ENCODE peak calls at places on chromosomes 4 and X, in seven cellular contexts. One of them, this sample, is unnamed.

GRCh38 chr4:78297075-78297815 is 240.1 kb downstream of the FRAS1 start:
- DNase-seq in uterus: no peak
- DNase-seq in lung: no peak
- DNase-seq in Peyer's patch: no peak
- DNase-seq in upper lobe of right lung: no peak
- DNase-seq in HFF-Myc: no peak
- DNase-seq in fibroblast of pulmonary artery: peak; percentile 20
- DNase-seq in this sample: peak; percentile 20

GRCh38 chr4:11765849-11766453 is 337.3 kb upstream of the HS3ST1 start:
- DNase-seq in uterus: no peak
- DNase-seq in lung: no peak
- DNase-seq in Peyer's patch: no peak
- DNase-seq in upper lobe of right lung: no peak
- DNase-seq in HFF-Myc: peak; percentile 9
- DNase-seq in fibroblast of pulmonary artery: peak; percentile 70
- DNase-seq in this sample: peak; percentile 51

GRCh38 chr4:16532240-16532990 is 306.1 kb upstream of the TAPT1 start:
- DNase-seq in uterus: peak; percentile 65
- DNase-seq in lung: peak; percentile 33
- DNase-seq in Peyer's patch: no peak
- DNase-seq in upper lobe of right lung: no peak
- DNase-seq in HFF-Myc: peak; percentile 45
- DNase-seq in fibroblast of pulmonary artery: peak; percentile 94
- DNase-seq in this sample: peak; percentile 66

GRCh38 chrX:70478521-70478920 is 33.9 kb downstream of the DLG3 start:
- DNase-seq in uterus: no peak
- DNase-seq in lung: no peak
- DNase-seq in Peyer's patch: no peak
- DNase-seq in upper lobe of right lung: no peak
- DNase-seq in HFF-Myc: no peak
- DNase-seq in fibroblast of pulmonary artery: no peak
- DNase-seq in this sample: no peak

GRCh38 chrX:138745215-138745614 is 33.7 kb upstream of the FGF13 start:
- DNase-seq in uterus: peak; percentile 15
- DNase-seq in lung: peak; percentile 31
- DNase-seq in Peyer's patch: no peak
- DNase-seq in upper lobe of right lung: no peak
- DNase-seq in HFF-Myc: peak; percentile 3
- DNase-seq in fibroblast of pulmonary artery: peak; percentile 60
- DNase-seq in this sample: peak; percentile 45

GRCh38 chr4:25095756-25096552 is 64.3 kb downstream of the SEPSECS start:
- DNase-seq in uterus: no peak
- DNase-seq in lung: no peak
- DNase-seq in Peyer's patch: no peak
- DNase-seq in upper lobe of right lung: no peak
- DNase-seq in HFF-Myc: no peak
- DNase-seq in fibroblast of pulmonary artery: peak; percentile 46
- DNase-seq in this sample: no peak

GRCh38 chrX:97315939-97316338 is 432.2 kb downstream of the RPA4 start:
- DNase-seq in uterus: no peak
- DNase-seq in lung: no peak
- DNase-seq in Peyer's patch: no peak
- DNase-seq in upper lobe of right lung: no peak
- DNase-seq in HFF-Myc: no peak
- DNase-seq in fibroblast of pulmonary artery: no peak
- DNase-seq in this sample: no peak

GRCh38 chr4:3703343-3703676 is 62.9 kb upstream of the ADRA2C start:
- DNase-seq in uterus: no peak
- DNase-seq in lung: no peak
- DNase-seq in Peyer's patch: no peak
- DNase-seq in upper lobe of right lung: no peak
- DNase-seq in HFF-Myc: no peak
- DNase-seq in fibroblast of pulmonary artery: no peak
- DNase-seq in this sample: no peak

GRCh38 chrX:56615282-56615681 is 51.9 kb downstream of the UBQLN2 start:
- DNase-seq in uterus: no peak
- DNase-seq in lung: no peak
- DNase-seq in Peyer's patch: no peak
- DNase-seq in upper lobe of right lung: no peak
- DNase-seq in HFF-Myc: no peak
- DNase-seq in fibroblast of pulmonary artery: no peak
- DNase-seq in this sample: no peak

GRCh38 chr4:42568610-42569207 is 88.2 kb downstream of the ATP8A1 start:
- DNase-seq in uterus: peak; percentile 61
- DNase-seq in lung: peak; percentile 70
- DNase-seq in Peyer's patch: peak; percentile 51
- DNase-seq in upper lobe of right lung: no peak
- DNase-seq in HFF-Myc: peak; percentile 19
- DNase-seq in fibroblast of pulmonary artery: peak; percentile 83
- DNase-seq in this sample: peak; percentile 73

GRCh38 chr4:173538903-173539445 is 8.9 kb upstream of the HAND2 start:
- DNase-seq in uterus: no peak
- DNase-seq in lung: no peak
- DNase-seq in Peyer's patch: no peak
- DNase-seq in upper lobe of right lung: no peak
- DNase-seq in HFF-Myc: no peak
- DNase-seq in fibroblast of pulmonary artery: no peak
- DNase-seq in this sample: no peak

GRCh38 chr4:136768925-136769275 is 763.4 kb downstream of the PCDH18 start:
- DNase-seq in uterus: no peak
- DNase-seq in lung: no peak
- DNase-seq in Peyer's patch: no peak
- DNase-seq in upper lobe of right lung: no peak
- DNase-seq in HFF-Myc: no peak
- DNase-seq in fibroblast of pulmonary artery: no peak
- DNase-seq in this sample: no peak

GRCh38 chr4:185911556-185912064 is 99.6 kb upstream of the SORBS2 start:
- DNase-seq in uterus: no peak
- DNase-seq in lung: no peak
- DNase-seq in Peyer's patch: no peak
- DNase-seq in upper lobe of right lung: no peak
- DNase-seq in HFF-Myc: no peak
- DNase-seq in fibroblast of pulmonary artery: no peak
- DNase-seq in this sample: peak; percentile 43

GRCh38 chrX:29477878-29478277 is 737.5 kb upstream of the MAGEB2 start:
- DNase-seq in uterus: no peak
- DNase-seq in lung: no peak
- DNase-seq in Peyer's patch: no peak
- DNase-seq in upper lobe of right lung: no peak
- DNase-seq in HFF-Myc: no peak
- DNase-seq in fibroblast of pulmonary artery: no peak
- DNase-seq in this sample: no peak

GRCh38 chrX:133314297-133314696 is 96.1 kb upstream of the TFDP3 start:
- DNase-seq in uterus: no peak
- DNase-seq in lung: no peak
- DNase-seq in Peyer's patch: no peak
- DNase-seq in upper lobe of right lung: no peak
- DNase-seq in HFF-Myc: no peak
- DNase-seq in fibroblast of pulmonary artery: no peak
- DNase-seq in this sample: no peak

GRCh38 chrX:12026481-12026880 is 111.8 kb upstream of the FRMPD4 start:
- DNase-seq in uterus: no peak
- DNase-seq in lung: no peak
- DNase-seq in Peyer's patch: no peak
- DNase-seq in upper lobe of right lung: no peak
- DNase-seq in HFF-Myc: no peak
- DNase-seq in fibroblast of pulmonary artery: no peak
- DNase-seq in this sample: peak; percentile 12

GRCh38 chr4:169013396-169013795 is 3.3 kb upstream of the CBR4 start:
- DNase-seq in uterus: no peak
- DNase-seq in lung: no peak
- DNase-seq in Peyer's patch: no peak
- DNase-seq in upper lobe of right lung: no peak
- DNase-seq in HFF-Myc: no peak
- DNase-seq in fibroblast of pulmonary artery: no peak
- DNase-seq in this sample: no peak

GRCh38 chr4:47413515-47413914 is 50.0 kb downstream of the COMMD8 start:
- DNase-seq in uterus: no peak
- DNase-seq in lung: no peak
- DNase-seq in Peyer's patch: no peak
- DNase-seq in upper lobe of right lung: no peak
- DNase-seq in HFF-Myc: no peak
- DNase-seq in fibroblast of pulmonary artery: no peak
- DNase-seq in this sample: no peak

GRCh38 chrX:7170903-7171302 is 22.9 kb upstream of the PUDP start:
- DNase-seq in uterus: no peak
- DNase-seq in lung: peak; percentile 29
- DNase-seq in Peyer's patch: no peak
- DNase-seq in upper lobe of right lung: no peak
- DNase-seq in HFF-Myc: no peak
- DNase-seq in fibroblast of pulmonary artery: peak; percentile 27
- DNase-seq in this sample: no peak

GRCh38 chrX:1657367-1658082 is 42.7 kb downstream of the ASMT start:
- DNase-seq in uterus: no peak
- DNase-seq in lung: no peak
- DNase-seq in Peyer's patch: peak; percentile 61
- DNase-seq in upper lobe of right lung: no peak
- DNase-seq in HFF-Myc: no peak
- DNase-seq in fibroblast of pulmonary artery: peak; percentile 76
- DNase-seq in this sample: peak; percentile 42

GRCh38 chr4:174066806-174067205 is 216.7 kb downstream of the FBXO8 start:
- DNase-seq in uterus: no peak
- DNase-seq in lung: no peak
- DNase-seq in Peyer's patch: no peak
- DNase-seq in upper lobe of right lung: no peak
- DNase-seq in HFF-Myc: no peak
- DNase-seq in fibroblast of pulmonary artery: no peak
- DNase-seq in this sample: no peak

GRCh38 chrX:49190783-49191032 is 4.5 kb upstream of the PRICKLE3 start:
- DNase-seq in uterus: no peak
- DNase-seq in lung: no peak
- DNase-seq in Peyer's patch: no peak
- DNase-seq in upper lobe of right lung: no peak
- DNase-seq in HFF-Myc: no peak
- DNase-seq in fibroblast of pulmonary artery: no peak
- DNase-seq in this sample: no peak

GRCh38 chr4:185112104-185112503 is 31.0 kb upstream of the SLC25A4 start:
- DNase-seq in uterus: peak; percentile 53
- DNase-seq in lung: peak; percentile 57
- DNase-seq in Peyer's patch: no peak
- DNase-seq in upper lobe of right lung: no peak
- DNase-seq in HFF-Myc: peak; percentile 92
- DNase-seq in fibroblast of pulmonary artery: peak; percentile 97
- DNase-seq in this sample: peak; percentile 94

GRCh38 chr4:88757776-88758175 is 60.1 kb upstream of the NAP1L5 start:
- DNase-seq in uterus: no peak
- DNase-seq in lung: no peak
- DNase-seq in Peyer's patch: no peak
- DNase-seq in upper lobe of right lung: no peak
- DNase-seq in HFF-Myc: no peak
- DNase-seq in fibroblast of pulmonary artery: no peak
- DNase-seq in this sample: no peak

GRCh38 chrX:139194571-139195280 is 335.8 kb upstream of the F9 start:
- DNase-seq in uterus: no peak
- DNase-seq in lung: peak; percentile 38
- DNase-seq in Peyer's patch: no peak
- DNase-seq in upper lobe of right lung: peak; percentile 76
- DNase-seq in HFF-Myc: no peak
- DNase-seq in fibroblast of pulmonary artery: no peak
- DNase-seq in this sample: no peak

GRCh38 chr4:106809083-106809482 is 227.0 kb downstream of the DKK2 start:
- DNase-seq in uterus: no peak
- DNase-seq in lung: no peak
- DNase-seq in Peyer's patch: no peak
- DNase-seq in upper lobe of right lung: no peak
- DNase-seq in HFF-Myc: peak; percentile 33
- DNase-seq in fibroblast of pulmonary artery: peak; percentile 75
- DNase-seq in this sample: peak; percentile 57

GRCh38 chrX:12065251-12065650 is 73.0 kb upstream of the FRMPD4 start:
- DNase-seq in uterus: no peak
- DNase-seq in lung: no peak
- DNase-seq in Peyer's patch: no peak
- DNase-seq in upper lobe of right lung: no peak
- DNase-seq in HFF-Myc: no peak
- DNase-seq in fibroblast of pulmonary artery: peak; percentile 55
- DNase-seq in this sample: peak; percentile 19

DNA sequence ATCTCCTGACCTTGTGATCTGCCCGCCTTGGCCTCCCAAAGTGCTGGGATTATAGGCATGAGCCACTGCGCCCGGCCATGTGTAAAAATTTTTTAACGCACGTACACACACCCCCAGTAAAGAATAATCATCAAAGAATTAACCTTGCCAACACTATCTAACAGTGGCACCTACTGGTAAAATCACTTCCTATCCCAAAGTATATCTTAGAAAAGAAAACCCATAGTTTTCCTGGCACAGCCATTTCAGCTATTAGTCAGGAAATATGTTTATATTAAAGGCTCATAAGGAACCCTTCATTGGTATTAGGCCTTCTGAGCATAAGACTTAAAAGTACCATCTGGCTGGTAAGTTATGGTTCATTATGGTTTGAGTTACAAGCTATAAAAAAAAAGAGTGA is 14.1 kb downstream of the S100G start:
- DNase-seq in uterus: no peak
- DNase-seq in lung: no peak
- DNase-seq in Peyer's patch: no peak
- DNase-seq in upper lobe of right lung: no peak
- DNase-seq in HFF-Myc: no peak
- DNase-seq in fibroblast of pulmonary artery: peak; percentile 11
- DNase-seq in this sample: peak; percentile 40
- TF ChIP-seq CTCF in uterus: no peak
- TF ChIP-seq CTCF in lung: no peak
- TF ChIP-seq CTCF in Peyer's patch: no peak
- TF ChIP-seq CTCF in upper lobe of right lung: no peak
- TF ChIP-seq CTCF in HFF-Myc: no peak
- TF ChIP-seq CTCF in fibroblast of pulmonary artery: no peak
- TF ChIP-seq CTCF in this sample: peak; percentile 17

GRCh38 chrX:73977542-73978169 is 326.3 kb upstream of the ZCCHC13 start:
- DNase-seq in uterus: no peak
- DNase-seq in lung: no peak
- DNase-seq in Peyer's patch: no peak
- DNase-seq in upper lobe of right lung: no peak
- DNase-seq in HFF-Myc: peak; percentile 1
- DNase-seq in fibroblast of pulmonary artery: no peak
- DNase-seq in this sample: peak; percentile 36
- H3K4me3 ChIP-seq in uterus: no peak overlapping the region
- H3K4me3 ChIP-seq in lung: no peak overlapping the region
- H3K4me3 ChIP-seq in Peyer's patch: no peak overlapping the region
- H3K4me3 ChIP-seq in upper lobe of right lung: no peak overlapping the region
- H3K4me3 ChIP-seq in HFF-Myc: no peak overlapping the region
- H3K4me3 ChIP-seq in fibroblast of pulmonary artery: no peak overlapping the region
- H3K4me3 ChIP-seq in this sample: no peak overlapping the region

DNA sequence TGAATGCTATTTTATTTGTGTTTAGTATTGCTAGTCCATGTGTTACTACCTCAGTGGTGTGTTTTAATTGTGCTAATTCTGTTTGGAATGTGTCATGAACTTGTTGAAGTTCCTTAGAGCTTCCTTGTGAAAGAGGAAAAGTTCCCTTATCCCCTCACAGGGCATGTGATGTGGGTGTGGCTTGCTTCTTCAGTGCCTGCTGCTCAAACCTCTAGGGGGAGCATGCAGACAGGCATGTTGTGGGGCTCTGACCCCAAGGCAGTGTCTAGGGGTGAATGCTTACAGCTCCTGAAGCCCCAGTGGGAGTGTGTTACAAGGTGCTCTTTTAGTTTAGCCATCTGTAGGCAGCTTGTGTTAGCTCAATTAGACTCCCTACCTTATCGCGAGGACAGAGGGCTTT is 86.5 kb downstream of the MAGED4 start:
- DNase-seq in uterus: no peak
- DNase-seq in lung: no peak
- DNase-seq in Peyer's patch: no peak
- DNase-seq in upper lobe of right lung: no peak
- DNase-seq in HFF-Myc: no peak
- DNase-seq in fibroblast of pulmonary artery: peak; percentile 2
- DNase-seq in this sample: no peak
- TF ChIP-seq CTCF in uterus: no peak
- TF ChIP-seq CTCF in lung: no peak
- TF ChIP-seq CTCF in Peyer's patch: no peak
- TF ChIP-seq CTCF in upper lobe of right lung: peak; percentile 24
- TF ChIP-seq CTCF in HFF-Myc: peak; percentile 36
- TF ChIP-seq CTCF in fibroblast of pulmonary artery: peak; percentile 28
- TF ChIP-seq CTCF in this sample: peak; percentile 37

GRCh38 chr4:81606166-81606565 is 134.5 kb upstream of the RASGEF1B start:
- DNase-seq in uterus: no peak
- DNase-seq in lung: no peak
- DNase-seq in Peyer's patch: no peak
- DNase-seq in upper lobe of right lung: no peak
- DNase-seq in HFF-Myc: no peak
- DNase-seq in fibroblast of pulmonary artery: no peak
- DNase-seq in this sample: no peak
- H3K4me3 ChIP-seq in uterus: no peak overlapping the region
- H3K4me3 ChIP-seq in lung: no peak overlapping the region
- H3K4me3 ChIP-seq in Peyer's patch: no peak overlapping the region
- H3K4me3 ChIP-seq in upper lobe of right lung: no peak overlapping the region
- H3K4me3 ChIP-seq in HFF-Myc: no peak overlapping the region
- H3K4me3 ChIP-seq in fibroblast of pulmonary artery: no peak overlapping the region
- H3K4me3 ChIP-seq in this sample: no peak overlapping the region